ENCODE peak calls at places on chromosomes 11 and 22, in four cellular contexts. N, Q, Y and E are unnamed samples.

GRCh38 chr11:10325398-10326079 is 20.7 kb downstream of the ADM start:
- DNase-seq in N (peak; percentile 99), Q (no peak), Y (peak; percentile 90), E (no peak)

GRCh38 chr11:68385128-68385527 is 72.7 kb downstream of the LRP5 start:
- DNase-seq in Y (no peak), Q (no peak), N (no peak), E (no peak)

GRCh38 chr11:117072517-117073218 is 25.6 kb downstream of the SIK3 start:
- DNase-seq in N (peak; percentile 96), Q (no peak), Y (peak; percentile 90), E (no peak)

GRCh38 chr11:71282581-71283351 is 30.4 kb upstream of the SHANK2 start:
- DNase-seq in N (no peak), Q (no peak), Y (no peak), E (no peak)

GRCh38 chr22:28600546-28601143 is 79.0 kb downstream of the TTC28 start:
- DNase-seq in Y (peak; percentile 73), Q (no peak), N (peak; percentile 72), E (no peak)

GRCh38 chr22:40855104-40855959 is 1.1 kb downstream of the ST13 start:
- DNase-seq in Y (no peak), Q (peak; percentile 29), N (no peak), E (no peak)

GRCh38 chr11:69874984-69875673 is 55.9 kb upstream of the FGF3 start:
- DNase-seq in Y (no peak), N (no peak), Q (no peak), E (no peak)

GRCh38 chr11:29159552-29160465 is 857.0 kb downstream of the KCNA4 start:
- DNase-seq in N (peak; percentile 90), Q (peak; percentile 66), Y (peak; percentile 82), E (no peak)

GRCh38 chr22:46028069-46028991 is 51.4 kb upstream of the WNT7B start:
- DNase-seq in Q (no peak), N (no peak), Y (no peak), E (no peak)

GRCh38 chr22:17980013-17980510 is 44.3 kb downstream of the MICAL3 start:
- DNase-seq in N (no peak), Q (no peak), Y (peak; percentile 24), E (no peak)

GRCh38 chr11:67507242-67507890 is 596 bp downstream of the CDK2AP2 start:
- DNase-seq in Y (no peak), N (peak; percentile 68), Q (peak; percentile 79), E (peak; percentile 41)

GRCh38 chr22:44587004-44587793 is 89.2 kb upstream of the RTL6 start:
- DNase-seq in Y (no peak), Q (no peak), N (peak; percentile 11), E (no peak)

GRCh38 chr22:19641983-19642451 is 72.3 kb upstream of the SEPTIN5 start:
- DNase-seq in N (no peak), Q (no peak), Y (no peak), E (no peak)

GRCh38 chr22:26648761-26649363 is 8.5 kb upstream of the MIAT start:
- DNase-seq in Q (no peak), Y (no peak), N (no peak), E (no peak)

GRCh38 chr22:36409911-36410756 is 22.4 kb upstream of the MYH9 start:
- DNase-seq in Q (peak; percentile 98), Y (peak; percentile 60), N (no peak), E (peak; percentile 74)

GRCh38 chr11:100963375-100963774 is 166.2 kb downstream of the PGR start:
- DNase-seq in Y (peak; percentile 73), Q (no peak), N (peak; percentile 20), E (no peak)

GRCh38 chr11:43523632-43524031 is 156.9 kb upstream of the HSD17B12 start:
- DNase-seq in Y (no peak), N (no peak), Q (no peak), E (no peak)

GRCh38 chr11:72389116-72389515 is 45.2 kb downstream of the CLPB start:
- DNase-seq in N (no peak), Y (no peak), Q (no peak), E (no peak)

GRCh38 chr11:28417601-28418323 is 309.6 kb downstream of the METTL15 start:
- DNase-seq in Q (no peak), N (peak; percentile 17), Y (peak; percentile 56), E (no peak)

GRCh38 chr11:2518112-2518982 is 73.5 kb downstream of the KCNQ1 start:
- DNase-seq in Y (no peak), Q (no peak), N (no peak), E (no peak)

GRCh38 chr22:17217179-17217578 is 2.1 kb downstream of the ADA2 start:
- DNase-seq in N (no peak), Y (no peak), Q (no peak), E (no peak)

GRCh38 chr11:24142062-24142461 is 354.8 kb upstream of the LUZP2 start:
- DNase-seq in Q (no peak), Y (no peak), N (no peak), E (no peak)

GRCh38 chr22:37229805-37230672 is 14.0 kb downstream of the RAC2 start:
- DNase-seq in Q (no peak), Y (no peak), N (peak; percentile 51), E (peak; percentile 48)

GRCh38 chr11:113632981-113633380 is 73.1 kb downstream of the TMPRSS5 start:
- DNase-seq in N (no peak), Q (no peak), Y (no peak), E (no peak)

GRCh38 chr22:24319451-24319850 is 48.8 kb downstream of the SPECC1L start:
- DNase-seq in Q (no peak), N (peak; percentile 74), Y (peak; percentile 89), E (no peak)

GRCh38 chr22:30876221-30876751 is 92.3 kb downstream of the MORC2 start:
- DNase-seq in Y (no peak), N (no peak), Q (no peak), E (peak; percentile 15)

GRCh38 chr22:19579880-19580279 is 55.7 kb upstream of the CLDN5 start:
- DNase-seq in N (no peak), Y (peak; percentile 92), Q (no peak), E (peak; percentile 63)

GRCh38 chr11:128504489-128504888 is 82.9 kb downstream of the ETS1 start:
- DNase-seq in N (no peak), Y (no peak), Q (no peak), E (no peak)

GRCh38 chr22:28992565-28993326 is 68.9 kb downstream of the C22orf31 start:
- DNase-seq in N (no peak), Q (no peak), Y (no peak), E (no peak)

GRCh38 chr11:105780781-105781525 is 171.1 kb downstream of the GRIA4 start:
- DNase-seq in Q (no peak), Y (no peak), N (no peak), E (no peak)

GRCh38 chr22:35556666-35557065 is 16.0 kb downstream of the RASD2 start:
- DNase-seq in N (peak; percentile 21), Y (no peak), Q (no peak), E (no peak)

GRCh38 chr11:47991266-47991830 is 11.0 kb downstream of the PTPRJ start:
- DNase-seq in N (no peak), Q (no peak), Y (peak; percentile 33), E (no peak)

GRCh38 chr22:25722223-25723015 is 19.6 kb upstream of the MYO18B start:
- DNase-seq in Y (no peak), N (no peak), Q (no peak), E (no peak)

GRCh38 chr22:39677967-39678366 is 107.4 kb downstream of the CACNA1I start:
- DNase-seq in N (no peak), Y (no peak), Q (no peak), E (no peak)

GRCh38 chr11:86955674-86956522 is 703 bp upstream of the FZD4 start:
- DNase-seq in Q (peak; percentile 84), N (peak; percentile 61), Y (peak; percentile 92), E (peak; percentile 93)

GRCh38 chr11:820655-821512 is 2.2 kb downstream of the PNPLA2 start:
- DNase-seq in Q (no peak), Y (peak; percentile 38), N (peak; percentile 56), E (peak; percentile 87)
- TF ChIP-seq POLR2A in Q (no peak), Y (peak; percentile 7), N (no peak), E (no peak)

DNA sequence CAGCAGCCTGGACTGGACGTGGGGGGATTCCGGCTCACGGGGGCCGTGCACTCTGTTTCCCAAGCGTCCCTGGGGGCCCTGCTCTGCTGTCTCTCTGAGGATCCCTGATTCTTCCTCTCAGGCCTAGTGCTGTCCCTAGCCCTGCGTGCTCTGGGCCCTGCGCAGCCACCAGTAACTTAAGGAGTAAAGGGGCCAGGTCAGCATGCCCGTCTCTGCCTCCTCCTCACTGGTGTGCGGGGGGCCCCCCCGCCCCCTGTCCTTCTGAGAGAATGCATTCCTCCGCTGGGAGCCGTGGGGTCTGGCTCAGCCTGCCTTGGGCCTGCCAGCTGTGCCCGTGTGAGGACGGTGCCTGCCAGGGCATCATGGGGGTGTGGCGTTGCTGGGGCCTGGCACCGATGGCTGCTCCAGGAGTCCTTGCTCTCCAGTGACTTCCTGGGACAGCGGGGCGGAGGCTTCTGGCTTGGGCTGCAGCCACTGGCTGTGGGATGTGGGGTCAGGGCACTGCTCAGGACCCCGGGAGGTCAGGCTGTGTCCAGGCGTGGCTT is 429.7 kb downstream of the TBC1D22A start:
- DNase-seq in Y (no peak), N (no peak), Q (peak; percentile 12), E (no peak)
- H3K9me3 ChIP-seq in Y (no peaks in the 10 kb centered on the region), N (peaks cover 3% of the 10 kb centered on the region), Q (no peaks in the 10 kb centered on the region), E (no peaks in the 10 kb centered on the region)

GRCh38 chr11:34654491-34655334 is 33.8 kb downstream of the EHF start:
- DNase-seq in Y (no peak), N (peak; percentile 66), Q (no peak), E (peak; percentile 37)
- TF ChIP-seq POLR2A in Y (no peak), N (no peak), Q (no peak), E (no peak)

DNA sequence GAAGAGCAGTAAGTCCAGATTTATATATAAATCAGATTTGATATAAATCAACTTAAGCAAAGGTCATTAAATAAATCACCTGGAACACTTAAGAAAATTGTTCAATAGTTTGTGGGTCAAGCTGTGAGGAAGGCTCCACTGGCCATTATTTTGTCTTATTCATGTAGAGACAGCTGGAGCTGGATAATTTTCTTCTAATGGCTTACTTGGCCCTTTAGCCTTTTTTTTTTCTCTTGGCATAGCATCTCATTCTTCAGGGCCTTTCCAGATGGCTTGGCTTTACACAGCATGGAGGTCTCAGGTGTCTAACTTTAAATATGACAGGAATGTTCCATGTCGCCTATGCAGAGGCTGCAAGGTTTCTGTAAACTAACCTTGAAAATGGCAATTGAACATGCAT is 247.9 kb upstream of the CNTN5 start:
- DNase-seq in Q (no peak), N (no peak), Y (no peak), E (no peak)
- H3K9me3 ChIP-seq in Q (no peaks in the 10 kb centered on the region), N (peaks cover 2% of the 10 kb centered on the region), Y (peaks cover 2% of the 10 kb centered on the region), E (no peaks in the 10 kb centered on the region)